ENCODE peak calls at places on chromosome 16, in five cellular contexts. B is cardiac fibroblast, N is AG04450, G is SK-N-SH, Y is AG10803. P is an unnamed sample.

GRCh38 chr16:69482410-69482951 is 58.1 kb downstream of the CYB5B start:
- DNase-seq in N (no peak), Y (peak; percentile 90), B (peak; percentile 88), G (no peak), P (peak; percentile 93)

GRCh38 chr16:67101301-67101675 is 8.5 kb upstream of the PHAF1 start:
- DNase-seq in Y (peak; percentile 89), N (no peak), B (no peak), G (no peak), P (no peak)

GRCh38 chr16:72442381-72443158 is 270.6 kb upstream of the PMFBP1 start:
- DNase-seq in N (no peak), G (no peak), Y (no peak), B (peak; percentile 31), P (peak; percentile 23)

GRCh38 chr16:89048087-89048729 is 45.4 kb upstream of the ACSF3 start:
- DNase-seq in B (no peak), Y (no peak), N (no peak), G (no peak), P (no peak)

GRCh38 chr16:85853641-85854545 is 45.1 kb upstream of the IRF8 start:
- DNase-seq in N (no peak), Y (no peak), B (no peak), G (no peak), P (no peak)

GRCh38 chr16:31664683-31665482 is 137.2 kb downstream of the AHSP start:
- DNase-seq in B (peak; percentile 2), Y (peak; percentile 5), N (no peak), G (no peak), P (peak; percentile 3)

GRCh38 chr16:12002447-12003006 is 26.0 kb downstream of the SNX29 start:
- DNase-seq in G (no peak), Y (peak; percentile 68), N (no peak), B (peak; percentile 83), P (peak; percentile 94)

GRCh38 chr16:54929090-54930033 is 1.3 kb upstream of the IRX5 start:
- DNase-seq in B (peak; percentile 99), N (peak; percentile 49), Y (peak; percentile 99), G (peak; percentile 92), P (peak; percentile 99)

GRCh38 chr16:88108762-88109161 is 157.5 kb downstream of the BANP start:
- DNase-seq in Y (no peak), B (no peak), G (no peak), N (no peak), P (no peak)

GRCh38 chr16:22010902-22011301 is 3.0 kb downstream of the MOSMO start:
- DNase-seq in N (no peak), G (no peak), Y (no peak), B (no peak), P (no peak)

GRCh38 chr16:58409316-58409973 is 17.2 kb downstream of the GINS3 start:
- DNase-seq in B (peak; percentile 71), N (no peak), G (no peak), Y (peak; percentile 71), P (peak; percentile 63)

GRCh38 chr16:31713945-31714898 is 159.4 kb upstream of the ZNF267 start:
- DNase-seq in Y (no peak), G (peak; percentile 60), B (peak; percentile 9), N (no peak), P (no peak)

GRCh38 chr16:2518823-2519710 is 1.1 kb upstream of the AMDHD2 start:
- DNase-seq in N (no peak), G (peak; percentile 55), Y (no peak), B (no peak), P (no peak)

GRCh38 chr16:2514333-2515179 is 804 bp downstream of the ATP6V0C start:
- DNase-seq in N (no peak), G (no peak), Y (no peak), B (no peak), P (no peak)

GRCh38 chr16:2515180-2515803 is 1.5 kb downstream of the ATP6V0C start:
- DNase-seq in G (no peak), N (no peak), B (no peak), Y (peak; percentile 25), P (no peak)

GRCh38 chr16:2517954-2518605 is 2.1 kb upstream of the AMDHD2 start:
- DNase-seq in B (no peak), Y (no peak), G (no peak), N (no peak), P (no peak)

GRCh38 chr16:2516391-2517240 is 2.9 kb downstream of the ATP6V0C start:
- DNase-seq in G (no peak), B (no peak), Y (no peak), N (no peak), P (no peak)
- H3K4me3 ChIP-seq in G (peak overlapping the region; percentile 39), B (no peak overlapping the region), Y (peak overlapping the region; percentile 3), N (peak overlapping the region; percentile 27), P (peak overlapping the region; percentile 59)

GRCh38 chr16:5604770-5605169 is 507.2 kb upstream of the EEF2KMT start:
- DNase-seq in Y (no peak), B (peak; percentile 1), N (no peak), G (peak; percentile 53), P (no peak)
- TF ChIP-seq CTCF in Y (no peak), B (no peak), N (no peak), G (no peak), P (no peak)

DNA sequence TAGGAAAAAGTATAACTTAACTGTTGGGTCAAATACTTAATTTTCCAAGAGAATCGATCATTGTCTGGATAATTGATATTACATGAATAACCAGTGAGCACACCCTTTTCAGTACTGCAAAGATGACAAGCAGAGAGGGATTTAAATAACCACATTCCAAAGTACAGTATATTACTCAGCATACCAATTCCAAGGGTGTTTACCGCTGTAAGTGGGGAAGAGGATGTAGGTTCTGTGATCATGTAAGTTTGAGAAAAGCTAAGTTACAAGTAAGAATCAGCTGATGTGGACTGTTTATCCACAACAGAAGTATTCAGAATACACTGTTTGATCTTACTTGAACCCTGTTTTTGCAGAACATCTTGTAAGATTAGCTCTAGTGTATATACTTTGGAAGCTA is 6.1 kb downstream of the GDE1 start:
- DNase-seq in Y (no peak), B (no peak), G (no peak), N (no peak), P (no peak)
- H3K4me3 ChIP-seq in Y (no peak overlapping the region), B (no peak overlapping the region), G (no peak overlapping the region), N (no peak overlapping the region), P (no peak overlapping the region)

GRCh38 chr16:19979638-19980037 is 94.1 kb downstream of the GPR139 start:
- DNase-seq in B (no peak), G (no peak), N (no peak), Y (no peak), P (no peak)

GRCh38 chr16:19984136-19984535 is 89.6 kb downstream of the GPR139 start:
- DNase-seq in G (no peak), B (no peak), N (no peak), Y (no peak), P (no peak)

DNA sequence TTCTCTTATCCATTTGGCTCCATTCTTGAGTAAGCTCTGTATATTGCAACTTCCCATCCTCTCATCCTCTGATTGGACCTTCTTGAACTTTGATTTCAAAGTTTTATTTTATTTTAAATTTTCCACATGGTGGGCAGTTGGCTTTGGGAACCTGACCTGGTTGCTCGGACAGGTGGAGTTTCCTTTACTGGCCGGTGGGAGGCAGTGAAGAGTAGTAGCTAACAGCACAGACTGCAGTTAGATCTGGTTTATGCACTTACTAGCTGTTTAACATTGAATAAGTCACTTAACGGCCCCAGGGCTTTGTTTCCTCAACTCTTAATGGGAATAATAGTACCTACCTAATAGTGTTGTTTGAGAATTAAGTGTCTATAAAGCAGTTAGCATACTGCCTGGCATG is 92.8 kb downstream of the GPR139 start:
- DNase-seq in Y (no peak), B (peak; percentile 2), N (no peak), G (peak; percentile 41), P (peak; percentile 10)
- TF ChIP-seq CTCF in Y (peak; percentile 27), B (peak; percentile 30), N (peak; percentile 37), G (peak; percentile 58), P (peak; percentile 42)